ENCODE peak calls at places on chromosomes 1 and 21, in four cellular contexts. I is H1, Q is HepG2, H is GM12878. M is an unnamed sample.
A peak's percentile ranks its signal among the peaks of the same experiment; 100 is the strongest.

GRCh38 chr1:32693455-32694174 is 9.0 kb downstream of the SYNC start:
- DNase-seq in I (no peak), Q (no peak), H (no peak), M (no peak)

GRCh38 chr1:50237081-50237480 is 128.4 kb downstream of the ELAVL4 start:
- DNase-seq in I (no peak), Q (no peak), H (no peak), M (no peak)

GRCh38 chr1:119679223-119679622 is 31.2 kb upstream of the ZNF697 start:
- DNase-seq in I (no peak), Q (no peak), H (no peak), M (peak; percentile 71)

GRCh38 chr1:71857862-71858261 is 424.5 kb downstream of the NEGR1 start:
- DNase-seq in I (no peak), Q (no peak), H (no peak), M (no peak)

GRCh38 chr1:9946315-9946714 is 3.0 kb downstream of the NMNAT1 start:
- DNase-seq in I (no peak), Q (no peak), H (no peak), M (no peak)

GRCh38 chr1:159250817-159251216 is 46.1 kb downstream of the ACKR1 start:
- DNase-seq in I (peak; percentile 51), Q (no peak), H (no peak), M (peak; percentile 20)

GRCh38 chr1:16109571-16109970 is 36.1 kb upstream of the FAM131C start:
- DNase-seq in I (no peak), Q (no peak), H (no peak), M (no peak)

GRCh38 chr1:19735419-19736127 is 64.1 kb downstream of the TMCO4 start:
- DNase-seq in I (no peak), Q (no peak), H (no peak), M (no peak)

GRCh38 chr1:22289251-22289995 is 146.5 kb upstream of the WNT4 start:
- DNase-seq in I (peak; percentile 42), Q (no peak), H (no peak), M (no peak)

GRCh38 chr1:162252209-162252608 is 124.4 kb downstream of the SPATA46 start:
- DNase-seq in I (no peak), Q (no peak), H (no peak), M (no peak)

GRCh38 chr21:41610042-41610839 is 102.3 kb upstream of the TMPRSS2 start:
- DNase-seq in I (peak; percentile 78), Q (peak; percentile 60), H (no peak), M (peak; percentile 77)

DNA sequence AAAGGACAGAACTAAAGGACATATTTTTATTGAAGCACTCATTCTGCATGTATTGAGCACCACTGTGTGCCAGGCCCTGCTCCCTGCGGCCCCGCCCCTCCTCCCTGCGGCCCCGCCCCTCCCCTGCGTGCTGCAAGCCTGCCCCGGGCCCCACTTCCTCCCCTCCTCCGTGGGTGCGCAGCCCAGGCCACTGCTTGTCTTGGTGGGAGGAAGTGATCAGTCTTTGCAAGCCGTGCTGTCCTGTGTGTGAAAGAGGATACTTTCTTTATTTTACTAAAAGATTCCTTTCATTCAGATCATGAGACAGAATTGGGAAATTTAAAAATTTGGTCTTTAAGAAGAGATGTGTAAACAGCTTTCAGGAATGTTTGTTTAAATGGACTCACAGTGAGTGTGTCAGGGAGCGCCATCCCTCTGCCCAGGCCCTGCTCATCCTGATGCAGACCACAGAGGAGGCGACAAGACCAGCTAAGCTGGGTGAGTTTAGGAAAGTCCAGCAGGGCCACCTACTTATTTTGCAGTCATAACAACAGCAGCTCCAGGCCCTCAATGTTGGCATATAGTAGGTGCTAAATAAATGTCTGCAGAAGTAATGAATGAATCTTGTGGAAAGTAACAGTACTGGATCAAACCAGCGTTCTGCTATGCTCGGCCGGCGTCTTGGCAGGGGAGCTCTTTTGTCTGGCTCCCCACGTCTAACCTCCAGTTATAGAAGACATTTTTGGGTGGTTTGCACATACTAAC is 88.3 kb upstream of the SELENON start:
- DNase-seq in I (no peak), Q (no peak), H (no peak), M (no peak)
- TF ChIP-seq YY1 in I (no peak), Q (no peak), H (no peak), M (no peak)

GRCh38 chr1:47409311-47410085 is 6.6 kb upstream of the FOXE3 start:
- DNase-seq in I (no peak), Q (no peak), H (no peak), M (no peak)
- H3K9ac ChIP-seq in I (no peak overlapping the region), Q (no peak overlapping the region), H (no peak overlapping the region), M (no peak overlapping the region)

GRCh38 chr1:51920130-51920529 is 41.6 kb upstream of the NRDC start:
- DNase-seq in I (no peak), Q (no peak), H (no peak), M (no peak)
- TF ChIP-seq SUZ12 in I (no peak), Q (no peak), H (no peak), M (no peak)

DNA sequence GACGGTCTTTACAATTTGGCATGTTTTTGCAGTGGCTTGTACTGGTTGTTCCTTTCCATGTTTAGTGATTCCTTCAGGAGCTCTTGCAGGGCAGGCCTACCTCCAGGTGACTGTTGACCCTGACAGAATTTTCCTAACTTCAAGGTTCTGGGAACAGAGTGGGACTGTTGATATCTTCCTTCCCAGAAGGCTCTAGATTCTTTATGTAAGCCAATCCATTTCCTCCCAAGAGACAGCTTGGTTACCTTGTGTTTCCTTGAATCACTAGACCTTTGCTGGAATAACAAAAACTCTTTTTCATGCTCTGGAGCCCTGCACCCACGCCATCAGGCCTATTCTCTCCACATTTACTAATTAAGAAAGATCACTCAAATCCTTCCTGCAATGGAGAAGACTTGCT is 67.0 kb downstream of the C21orf91 start:
- DNase-seq in I (no peak), Q (no peak), H (no peak), M (no peak)
- TF ChIP-seq YY1 in I (no peak), Q (no peak), H (no peak), M (no peak)

GRCh38 chr1:201566933-201567801 is 28.2 kb downstream of the NAV1 start:
- DNase-seq in I (no peak), Q (no peak), H (no peak), M (no peak)
- H3K9ac ChIP-seq in I (no peak overlapping the region), Q (no peak overlapping the region), H (no peak overlapping the region), M (no peak overlapping the region)

DNA sequence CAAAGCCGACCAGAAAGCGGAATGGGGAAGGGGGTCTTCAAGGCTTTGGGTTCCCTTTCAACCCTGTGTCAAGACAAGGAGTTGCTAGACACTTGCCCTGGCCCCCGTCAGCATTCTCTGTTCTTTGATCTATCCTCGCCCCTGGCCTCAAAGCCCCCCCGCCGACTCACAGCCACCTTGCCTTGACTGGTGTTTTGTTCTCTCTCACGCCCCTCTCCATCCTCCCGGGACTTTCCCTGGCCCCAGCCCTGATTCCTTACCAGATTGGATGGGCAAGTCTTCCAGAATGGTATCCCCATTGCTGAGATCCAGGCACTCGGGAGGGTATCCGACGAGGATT is 610 bp downstream of the YOD1 start:
- DNase-seq in I (no peak), Q (no peak), H (no peak), M (no peak)
- TF ChIP-seq SUZ12 in I (no peak), Q (no peak), H (no peak), M (no peak)

M was measured in NT2/D1.